ENCODE peak calls at places on chromosomes 6 and 20, in ten cellular contexts. Z, J, M, E, X, U, Q, G, V and F are unnamed samples. For H3K36me3, the result is how much of the 10 kb centered on the place peaks cover.

GRCh38 chr6:5115168-5115567 is 30.0 kb downstream of the PPP1R3G start:
- DNase-seq in Z (no peak), J (no peak), M (no peak), E (no peak), X (peak), U (no peak), Q (no peak), G (no peak), V (no peak), F (no peak)

GRCh38 chr20:25090492-25091429 is 8.8 kb upstream of the VSX1 start:
- DNase-seq in Z (no peak), J (no peak), M (peak), E (no peak), X (peak), U (no peak), Q (no peak), G (no peak), V (peak), F (no peak)

GRCh38 chr6:26043389-26044139 is 43.7 kb upstream of the HFE start:
- DNase-seq in Z (no peak), J (peak), M (peak), E (peak), X (peak), U (no peak), Q (peak), G (peak), V (peak), F (no peak)

GRCh38 chr6:135146160-135146920 is 34.8 kb upstream of the MYB start:
- DNase-seq in Z (no peak), J (no peak), M (no peak), E (peak), X (no peak), U (no peak), Q (no peak), G (no peak), V (no peak), F (no peak)

GRCh38 chr6:114432380-114432779 is 89.6 kb upstream of the HS3ST5 start:
- DNase-seq in Z (peak), J (no peak), M (no peak), E (no peak), X (no peak), U (peak), Q (no peak), G (no peak), V (no peak), F (no peak)

GRCh38 chr6:25342784-25343183 is 63.6 kb downstream of the CARMIL1 start:
- DNase-seq in Z (no peak), J (no peak), M (peak), E (no peak), X (no peak), U (no peak), Q (no peak), G (no peak), V (no peak), F (no peak)

GRCh38 chr6:87909849-87910248 is 137.8 kb upstream of the SPACA1 start:
- DNase-seq in Z (no peak), J (no peak), M (no peak), E (no peak), X (no peak), U (no peak), Q (no peak), G (no peak), V (no peak), F (no peak)

GRCh38 chr20:10282930-10283556 is 64.4 kb downstream of the SNAP25 start:
- DNase-seq in Z (no peak), J (no peak), M (no peak), E (no peak), X (no peak), U (no peak), Q (no peak), G (no peak), V (no peak), F (no peak)

GRCh38 chr6:54846857-54847721 is 518 bp downstream of the FAM83B start:
- DNase-seq in Z (peak), J (peak), M (no peak), E (peak), X (peak), U (peak), Q (no peak), G (no peak), V (no peak), F (peak)

GRCh38 chr6:125899726-125900182 is 56.8 kb upstream of the HINT3 start:
- DNase-seq in Z (peak), J (no peak), M (no peak), E (peak), X (no peak), U (no peak), Q (no peak), G (no peak), V (no peak), F (peak)

GRCh38 chr6:96015791-96016776 is at the start of gene FUT9:
- DNase-seq in Z (peak), J (peak), M (no peak), E (peak), X (no peak), U (peak), Q (peak), G (no peak), V (no peak), F (peak)

GRCh38 chr6:40299666-40300065 is 287.5 kb downstream of the LRFN2 start:
- DNase-seq in Z (no peak), J (no peak), M (no peak), E (no peak), X (no peak), U (no peak), Q (no peak), G (no peak), V (no peak), F (no peak)

GRCh38 chr20:41142914-41143313 is 5.6 kb downstream of the PLCG1 start:
- DNase-seq in Z (no peak), J (no peak), M (peak), E (no peak), X (no peak), U (no peak), Q (no peak), G (no peak), V (peak), F (no peak)

GRCh38 chr6:52663120-52663934 is 7.6 kb upstream of the TMEM14A start:
- DNase-seq in Z (peak), J (peak), M (peak), E (peak), X (peak), U (peak), Q (peak), G (peak), V (peak), F (peak)

GRCh38 chr6:22959571-22959970 is 390.2 kb downstream of the HDGFL1 start:
- DNase-seq in Z (no peak), J (no peak), M (no peak), E (no peak), X (no peak), U (no peak), Q (no peak), G (no peak), V (no peak), F (no peak)

GRCh38 chr20:22921595-22922421 is 113.3 kb upstream of the SSTR4 start:
- DNase-seq in Z (no peak), J (no peak), M (no peak), E (no peak), X (no peak), U (no peak), Q (no peak), G (no peak), V (no peak), F (no peak)

GRCh38 chr6:43455034-43455747 is at the start of gene DLK2:
- DNase-seq in Z (no peak), J (no peak), M (no peak), E (peak), X (no peak), U (peak), Q (no peak), G (no peak), V (peak), F (no peak)

GRCh38 chr6:118370722-118371121 is 177.4 kb upstream of the PLN start:
- DNase-seq in Z (no peak), J (no peak), M (no peak), E (no peak), X (no peak), U (peak), Q (no peak), G (peak), V (no peak), F (no peak)

GRCh38 chr20:34639755-34640222 is 37.1 kb downstream of the PIGU start:
- DNase-seq in Z (peak), J (peak), M (no peak), E (no peak), X (peak), U (peak), Q (no peak), G (no peak), V (no peak), F (peak)

GRCh38 chr6:160137989-160138835 is 16.6 kb downstream of the SLC22A1 start:
- DNase-seq in Z (peak), J (peak), M (peak), E (peak), X (peak), U (peak), Q (no peak), G (peak), V (peak), F (peak)

GRCh38 chr6:137967689-137968467 is 100.8 kb downstream of the TNFAIP3 start:
- DNase-seq in Z (no peak), J (no peak), M (no peak), E (no peak), X (no peak), U (no peak), Q (no peak), G (no peak), V (no peak), F (no peak)

GRCh38 chr20:33719989-33720709 is at the start of gene PXMP4:
- DNase-seq in Z (peak), J (peak), M (peak), E (peak), X (peak), U (peak), Q (peak), G (peak), V (peak), F (peak)

GRCh38 chr20:57263127-57263609 is 3.3 kb downstream of the BMP7 start:
- DNase-seq in Z (no peak), J (no peak), M (no peak), E (no peak), X (no peak), U (no peak), Q (no peak), G (no peak), V (no peak), F (no peak)

GRCh38 chr20:8646026-8646425 is 422.9 kb upstream of the PLCB4 start:
- DNase-seq in Z (no peak), J (no peak), M (no peak), E (no peak), X (no peak), U (no peak), Q (no peak), G (peak), V (no peak), F (no peak)

GRCh38 chr6:10424005-10424404 is 9.1 kb upstream of the TFAP2A start:
- DNase-seq in Z (peak), J (no peak), M (peak), E (peak), X (no peak), U (no peak), Q (no peak), G (no peak), V (no peak), F (peak)

GRCh38 chr6:6725834-6726194 is 137.3 kb downstream of the LY86 start:
- DNase-seq in Z (no peak), J (no peak), M (no peak), E (no peak), X (no peak), U (no peak), Q (no peak), G (no peak), V (no peak), F (no peak)

GRCh38 chr6:13229205-13230085 is 98.9 kb downstream of the TBC1D7 start:
- DNase-seq in Z (peak), J (peak), M (peak), E (peak), X (no peak), U (no peak), Q (no peak), G (peak), V (peak), F (no peak)

GRCh38 chr20:51352790-51353189 is 189.7 kb downstream of the NFATC2 start:
- DNase-seq in Z (no peak), J (no peak), M (no peak), E (no peak), X (no peak), U (no peak), Q (no peak), G (no peak), V (no peak), F (no peak)

GRCh38 chr6:36039113-36039512 is 11.5 kb downstream of the MAPK14 start:
- DNase-seq in Z (no peak), J (no peak), M (no peak), E (no peak), X (no peak), U (no peak), Q (no peak), G (no peak), V (no peak), F (no peak)

GRCh38 chr6:72032056-72032455 is 145.7 kb downstream of the RIMS1 start:
- DNase-seq in Z (no peak), J (no peak), M (no peak), E (no peak), X (no peak), U (no peak), Q (no peak), G (no peak), V (no peak), F (no peak)

GRCh38 chr6:152218887-152219286 is 411.4 kb downstream of the ESR1 start:
- DNase-seq in Z (no peak), J (no peak), M (no peak), E (no peak), X (no peak), U (no peak), Q (no peak), G (no peak), V (no peak), F (no peak)
- H3K36me3 ChIP-seq in Z (under half), J (under half), M (half or more), E (under half), X (under half), U (half or more), Q (under half), G (half or more), V (under half), F (under half)

GRCh38 chr6:111720931-111721496 is 115.3 kb upstream of the TRAF3IP2 start:
- DNase-seq in Z (peak), J (no peak), M (no peak), E (no peak), X (no peak), U (no peak), Q (no peak), G (no peak), V (no peak), F (no peak)
- H3K36me3 ChIP-seq in Z (under half), J (under half), M (under half), E (under half), X (under half), U (under half), Q (under half), G (under half), V (under half), F (under half)

GRCh38 chr6:31534011-31534410 is 5.2 kb downstream of the MCCD1 start:
- DNase-seq in Z (no peak), J (no peak), M (no peak), E (no peak), X (no peak), U (no peak), Q (no peak), G (no peak), V (no peak), F (no peak)

GRCh38 chr6:31533455-31533841 is 4.7 kb downstream of the MCCD1 start:
- DNase-seq in Z (no peak), J (no peak), M (no peak), E (no peak), X (no peak), U (no peak), Q (no peak), G (no peak), V (no peak), F (no peak)

GRCh38 chr6:31531771-31532643 is 3.2 kb downstream of the MCCD1 start:
- DNase-seq in Z (no peak), J (no peak), M (no peak), E (no peak), X (no peak), U (no peak), Q (no peak), G (no peak), V (no peak), F (no peak)

GRCh38 chr6:31531162-31531561 is 2.4 kb downstream of the MCCD1 start:
- DNase-seq in Z (no peak), J (no peak), M (no peak), E (no peak), X (no peak), U (no peak), Q (no peak), G (no peak), V (no peak), F (no peak)

GRCh38 chr6:31532644-31533454 is 4.1 kb downstream of the MCCD1 start:
- DNase-seq in Z (no peak), J (no peak), M (no peak), E (no peak), X (no peak), U (no peak), Q (no peak), G (no peak), V (no peak), F (no peak)
- H3K36me3 ChIP-seq in Z (half or more), J (half or more), M (half or more), E (half or more), X (under half), U (half or more), Q (half or more), G (half or more), V (half or more), F (half or more)

GRCh38 chr6:37283268-37283667 is 25.3 kb upstream of the TMEM217 start:
- DNase-seq in Z (no peak), J (no peak), M (no peak), E (no peak), X (no peak), U (no peak), Q (no peak), G (no peak), V (no peak), F (no peak)

GRCh38 chr6:37276916-37277509 is 19.1 kb upstream of the TMEM217 start:
- DNase-seq in Z (no peak), J (no peak), M (no peak), E (no peak), X (no peak), U (no peak), Q (no peak), G (no peak), V (no peak), F (no peak)

GRCh38 chr6:37280162-37280895 is 22.4 kb upstream of the TMEM217 start:
- DNase-seq in Z (no peak), J (no peak), M (no peak), E (no peak), X (no peak), U (no peak), Q (no peak), G (no peak), V (no peak), F (no peak)

GRCh38 chr6:37275350-37275749 is 17.4 kb upstream of the TMEM217 start:
- DNase-seq in Z (no peak), J (no peak), M (no peak), E (no peak), X (no peak), U (no peak), Q (no peak), G (no peak), V (no peak), F (no peak)

DNA sequence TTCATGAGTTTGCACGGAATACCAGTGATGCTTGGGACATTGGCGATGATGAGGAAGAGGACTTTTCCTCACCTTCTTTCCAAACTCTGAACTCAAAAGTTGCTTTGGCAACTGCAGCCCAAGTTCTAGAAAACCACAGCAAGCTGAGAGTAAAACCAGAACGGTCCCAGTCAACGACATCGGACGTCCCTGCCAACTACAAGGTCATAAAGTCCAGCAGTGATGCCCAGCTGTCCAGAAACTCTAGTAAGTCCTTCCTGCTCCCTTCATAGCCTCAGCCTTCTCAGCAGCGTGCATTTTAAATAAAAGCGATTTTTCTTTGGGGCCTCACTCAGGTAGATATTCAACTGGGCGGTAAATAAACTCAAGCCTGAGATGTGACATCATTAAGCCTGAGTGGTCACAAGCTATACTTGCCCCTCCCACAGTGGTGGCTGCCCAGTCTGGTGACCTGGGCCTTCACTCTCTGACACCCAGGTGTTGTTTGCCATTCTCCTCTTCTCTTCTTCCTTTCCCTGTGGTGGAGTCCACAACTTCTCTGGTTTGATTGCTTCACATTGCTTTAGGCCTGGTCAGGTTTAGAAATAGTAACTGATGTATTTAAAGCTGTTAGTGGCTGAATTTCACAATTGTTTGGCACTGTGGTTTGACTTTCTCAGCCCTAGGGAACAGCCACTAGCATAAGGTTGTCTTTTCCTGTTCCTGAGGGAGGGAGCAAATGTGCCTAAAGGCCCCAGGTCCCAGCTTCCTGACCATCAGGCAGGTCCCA is 21.6 kb upstream of the TMEM217 start:
- DNase-seq in Z (no peak), J (no peak), M (no peak), E (no peak), X (no peak), U (no peak), Q (no peak), G (no peak), V (no peak), F (no peak)
- H3K36me3 ChIP-seq in Z (under half), J (under half), M (under half), E (under half), X (under half), U (under half), Q (under half), G (under half), V (under half), F (half or more)

DNA sequence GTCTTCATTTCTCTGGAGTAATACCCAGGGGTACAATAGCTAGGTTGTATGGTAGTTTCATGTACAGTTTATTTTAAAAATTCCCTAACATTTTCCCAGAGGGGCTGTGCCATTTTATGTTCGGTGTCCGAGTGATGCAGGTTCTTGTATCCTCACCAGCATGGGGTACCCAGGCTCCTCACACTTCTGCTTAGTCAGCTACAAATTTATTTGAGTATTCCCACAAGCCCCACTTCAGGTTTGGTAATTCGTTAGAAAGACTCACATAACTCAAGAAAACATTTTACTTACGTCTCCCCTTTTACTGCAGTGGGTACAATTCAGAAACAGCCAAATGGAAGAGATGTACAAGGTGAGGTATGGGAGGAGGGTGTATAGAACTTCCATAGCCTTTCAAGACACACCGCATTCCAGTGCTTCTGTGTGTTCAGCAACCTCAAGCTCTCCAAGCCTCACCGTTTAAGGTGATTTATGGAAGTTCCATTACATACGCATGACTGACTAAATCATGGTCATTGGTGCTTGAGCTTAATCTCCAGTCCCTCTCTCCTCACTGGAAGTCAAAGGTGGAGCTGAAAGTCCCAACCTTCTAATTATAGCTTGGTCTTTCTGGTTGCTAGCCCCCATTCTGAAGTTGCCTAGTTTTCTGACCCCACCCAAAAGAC is 18.1 kb downstream of the RIPK1 start:
- DNase-seq in Z (no peak), J (no peak), M (no peak), E (no peak), X (no peak), U (no peak), Q (no peak), G (no peak), V (no peak), F (no peak)
- H3K36me3 ChIP-seq in Z (half or more), J (under half), M (half or more), E (half or more), X (under half), U (under half), Q (half or more), G (under half), V (under half), F (half or more)

DNA sequence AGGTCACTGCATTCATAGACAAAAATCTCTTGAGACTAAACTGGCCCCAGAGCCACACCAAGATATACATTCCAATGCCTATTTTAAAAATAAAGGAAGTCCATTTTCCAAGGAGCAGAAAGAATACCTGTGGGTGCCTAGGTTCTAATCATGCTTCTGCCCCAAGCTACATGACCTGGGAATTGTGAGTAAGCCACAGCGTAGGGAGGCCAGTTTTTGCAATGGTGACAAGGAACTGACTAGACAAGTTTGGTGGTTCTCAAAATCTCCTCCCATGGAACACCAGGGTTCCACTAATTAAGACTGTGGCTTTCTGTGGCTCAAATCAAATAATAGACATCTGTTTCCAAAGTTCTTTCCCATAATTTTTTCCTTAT is 83.3 kb downstream of the GMDS start:
- DNase-seq in Z (no peak), J (no peak), M (no peak), E (no peak), X (no peak), U (no peak), Q (no peak), G (no peak), V (no peak), F (no peak)
- H3K36me3 ChIP-seq in Z (under half), J (under half), M (under half), E (under half), X (under half), U (under half), Q (under half), G (under half), V (under half), F (under half)